ENCODE peak calls at places on chromosomes 2 and 18, in four cellular contexts. I is activated gamma-delta T cell treated with Interleukin-2 at 50 U/mL for 16 hours, M is cardiac muscle cell, W is ELF-1. H is an unnamed sample.

GRCh38 chr18:77208969-77209368 is 40.7 kb upstream of the GALR1 start:
- DNase-seq in W (no peak), I (no peak), M (no peak), H (no peak)

GRCh38 chr2:225582355-225583116 is 183.0 kb downstream of the NYAP2 start:
- DNase-seq in W (no peak), M (no peak), I (no peak), H (no peak)

GRCh38 chr18:55974521-55974920 is 386.5 kb upstream of the TCF4 start:
- DNase-seq in I (no peak), W (no peak), M (no peak), H (no peak)

GRCh38 chr2:45263147-45263546 is 253.9 kb upstream of the SIX2 start:
- DNase-seq in I (no peak), W (peak), M (no peak), H (no peak)

GRCh38 chr2:120749506-120750431 is 14.1 kb downstream of the GLI2 start:
- DNase-seq in I (no peak), W (peak), M (no peak), H (peak)

GRCh38 chr2:30404354-30405265 is 42.4 kb upstream of the LCLAT1 start:
- DNase-seq in W (peak), M (peak), I (no peak), H (no peak)

GRCh38 chr2:240916571-240917008 is 10.5 kb downstream of the CROCC2 start:
- DNase-seq in M (peak), I (no peak), W (no peak), H (peak)

GRCh38 chr18:26307161-26307773 is 81.0 kb downstream of the TAF4B start:
- DNase-seq in M (peak), I (no peak), W (peak), H (no peak)

GRCh38 chr18:47932603-47933002 is 2.1 kb upstream of the SMAD2 start:
- DNase-seq in I (no peak), M (peak), W (peak), H (no peak)